ENCODE peak calls at places on chromosomes 5 and 9, in four cellular contexts. V is cardiac fibroblast, E is mammary epithelial cell, U is sigmoid colon. O is an unnamed sample.

GRCh38 chr9:27672730-27673129 is 99.4 kb upstream of the C9orf72 start:
- DNase-seq in V (no peak), E (no peak), U (no peak), O (no peak)

GRCh38 chr5:96785719-96786118 is 22.0 kb downstream of the ERAP1 start:
- DNase-seq in V (no peak), E (no peak), U (no peak), O (no peak)

GRCh38 chr5:151699071-151699901 is 12.6 kb upstream of the SPARC start:
- DNase-seq in V (peak), E (peak), U (peak), O (peak)

GRCh38 chr9:90608141-90608540 is 34.5 kb downstream of the DIRAS2 start:
- DNase-seq in V (no peak), E (no peak), U (no peak), O (no peak)

GRCh38 chr9:26669641-26670040 is 223.0 kb downstream of the CAAP1 start:
- DNase-seq in V (no peak), E (no peak), U (no peak), O (no peak)

GRCh38 chr5:137706841-137707240 is 29.0 kb downstream of the KLHL3 start:
- DNase-seq in V (peak), E (no peak), U (no peak), O (no peak)

GRCh38 chr9:124342946-124343485 is 72.2 kb downstream of the PSMB7 start:
- DNase-seq in V (peak), E (peak), U (peak), O (no peak)

GRCh38 chr9:113567361-113568080 is 104.0 kb downstream of the RGS3 start:
- DNase-seq in V (no peak), E (no peak), U (peak), O (peak)

GRCh38 chr5:101390317-101390908 is 487.3 kb upstream of the ST8SIA4 start:
- DNase-seq in V (peak), E (peak), U (no peak), O (no peak)

DNA sequence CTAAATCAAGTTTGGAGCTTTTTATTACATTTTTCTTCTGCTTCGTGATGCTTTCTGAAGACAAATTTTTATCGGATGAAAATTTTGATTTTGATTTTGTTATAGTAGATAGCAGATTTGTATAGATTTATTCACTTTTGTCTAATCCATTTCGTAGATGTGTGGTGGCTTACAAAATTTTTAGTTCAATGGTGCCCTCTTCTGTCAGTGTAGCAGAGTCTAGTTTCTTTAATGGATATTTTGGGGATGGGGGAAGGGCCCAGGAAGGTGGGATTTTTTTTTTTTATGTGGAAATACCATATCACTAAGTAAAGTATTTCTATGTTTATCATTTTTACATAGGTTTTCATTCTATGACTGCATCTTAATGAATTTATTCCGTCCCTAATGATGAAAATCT is 259.9 kb upstream of the TARS1 start:
- DNase-seq in V (peak), E (peak), U (no peak), O (no peak)
- TF ChIP-seq CTCF in V (peak), E (peak), U (no peak), O (peak)

GRCh38 chr9:18791074-18791473 is 241.9 kb downstream of the SAXO1 start:
- DNase-seq in V (peak), E (peak), U (no peak), O (no peak)
- TF ChIP-seq CTCF in V (peak), E (peak), U (no peak), O (peak)

DNA sequence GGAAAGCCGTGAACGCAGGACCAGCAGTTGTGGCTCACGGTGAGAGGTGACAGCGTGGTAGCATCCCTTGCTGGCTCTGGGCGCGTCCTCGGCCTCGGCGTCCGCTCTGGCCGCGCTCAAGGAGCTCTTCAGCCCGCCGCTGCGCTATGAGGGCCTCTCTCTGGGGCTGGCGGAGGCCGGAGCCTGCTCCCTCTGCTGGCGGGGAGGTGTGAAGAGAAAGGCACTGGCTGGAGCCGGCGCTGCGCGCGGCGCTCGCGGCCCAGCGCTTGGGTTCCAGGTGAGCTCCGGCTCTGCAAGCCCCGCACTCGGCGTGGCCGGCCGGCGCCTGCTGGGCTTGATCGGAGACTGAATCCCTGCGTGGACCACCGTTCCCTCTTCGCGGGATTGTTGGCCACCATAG is 705.6 kb downstream of the SEMA5A start:
- DNase-seq in V (no peak), E (no peak), U (no peak), O (no peak)
- TF ChIP-seq CTCF in V (no peak), E (no peak), U (no peak), O (no peak)

DNA sequence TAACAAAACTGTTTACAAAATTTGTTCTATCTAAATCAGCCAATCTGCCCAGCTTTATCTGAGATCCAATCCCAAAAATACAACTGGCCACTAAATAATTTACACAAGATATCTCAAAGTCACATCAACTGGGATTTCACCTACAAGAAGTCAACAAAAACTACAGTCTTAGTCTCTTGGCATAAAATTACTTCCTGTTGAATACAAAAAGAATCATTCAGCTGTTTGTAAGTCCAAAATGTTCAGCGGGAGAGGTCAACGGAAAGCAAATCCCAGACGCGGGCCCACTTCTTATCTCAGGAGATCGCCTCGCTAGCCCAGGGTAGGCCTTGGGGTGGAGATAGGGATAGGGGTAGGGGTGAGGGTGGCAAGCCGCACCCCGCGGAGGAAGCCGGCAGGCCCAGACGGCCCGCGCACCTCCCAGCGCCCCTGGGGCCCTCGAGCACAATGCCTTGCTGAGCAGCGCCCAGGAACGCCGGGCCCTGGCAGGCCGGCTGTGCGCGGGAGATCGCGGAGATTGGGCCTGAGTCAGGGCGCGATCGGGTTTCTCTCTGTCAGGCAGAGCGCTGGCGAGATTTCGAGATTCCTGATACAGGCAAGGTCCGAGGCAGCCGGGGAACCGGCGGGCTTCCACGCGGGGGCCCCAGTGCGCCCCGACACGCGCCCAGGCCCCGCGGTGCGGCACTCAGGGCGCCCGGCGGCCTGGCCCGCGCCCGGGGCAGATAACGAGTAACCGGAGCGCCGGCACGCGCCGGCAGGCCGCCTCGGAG is 710 bp downstream of the HINT1 start:
- DNase-seq in V (peak), E (peak), U (peak), O (peak)
- TF ChIP-seq CTCF in V (no peak), E (peak), U (no peak), O (peak)

DNA sequence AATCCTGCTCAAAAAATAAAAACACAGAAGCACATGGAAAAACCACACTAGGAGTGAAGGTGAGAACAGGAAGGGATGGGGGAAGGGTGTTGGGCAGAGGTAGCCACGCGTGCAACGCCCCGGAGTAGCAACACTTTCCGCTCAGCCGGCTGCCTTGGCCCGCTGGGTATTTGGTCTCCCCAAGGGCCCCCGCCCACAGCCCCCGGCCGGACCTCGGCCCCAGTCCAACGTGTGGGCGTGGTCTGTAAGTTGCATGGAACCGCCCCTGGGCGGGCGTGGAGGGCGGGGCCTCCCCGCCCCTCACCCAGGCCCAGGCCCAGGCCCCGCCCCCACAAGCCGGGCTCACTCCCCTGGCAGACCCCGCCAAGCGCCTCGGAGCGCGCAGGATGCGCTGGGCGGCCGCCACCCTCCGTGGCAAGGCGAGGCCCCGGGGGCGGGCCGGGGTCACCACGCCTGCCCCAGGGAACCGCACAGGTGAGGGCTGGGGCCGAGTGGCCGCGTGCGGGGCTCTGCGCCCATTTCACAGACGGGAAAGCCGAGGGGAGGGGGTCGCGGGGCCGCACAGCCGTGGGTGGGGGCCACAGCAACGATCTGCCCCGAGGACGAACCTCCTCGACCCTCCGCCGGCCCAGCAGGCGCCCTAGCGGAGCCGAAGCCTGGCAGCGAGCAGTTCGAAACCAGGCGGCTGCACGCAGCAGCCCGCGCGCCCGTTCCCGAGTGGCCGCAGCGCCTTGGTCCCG is at the start of gene SUSD3:
- DNase-seq in V (peak), E (no peak), U (peak), O (peak)
- TF ChIP-seq CTCF in V (no peak), E (no peak), U (no peak), O (no peak)

GRCh38 chr5:14871573-14872069 is at the start of gene ANKH:
- DNase-seq in V (peak), E (peak), U (peak), O (no peak)
- TF ChIP-seq CTCF in V (peak), E (no peak), U (no peak), O (peak)